ENCODE peak calls at places on chromosomes 6 and 20, in six cellular contexts. One of them, this sample, is unnamed.

GRCh38 chr6:148824291-148824690 is 77.5 kb downstream of the UST start:
- DNase-seq in K562: no peak
- DNase-seq in H1: no peak
- DNase-seq in GM12892: no peak
- DNase-seq in GM12878: no peak
- DNase-seq in HepG2: no peak
- DNase-seq in this sample: no peak

GRCh38 chr6:113763883-113764282 is 93.3 kb upstream of the MARCKS start:
- DNase-seq in K562: no peak
- DNase-seq in H1: no peak
- DNase-seq in GM12892: peak; percentile 15
- DNase-seq in GM12878: peak; percentile 72
- DNase-seq in HepG2: no peak
- DNase-seq in this sample: no peak

GRCh38 chr20:63969851-63970713 is at the start of gene ZNF512B:
- DNase-seq in K562: peak; percentile 84
- DNase-seq in H1: no peak
- DNase-seq in GM12892: peak; percentile 82
- DNase-seq in GM12878: no peak
- DNase-seq in HepG2: peak; percentile 66
- DNase-seq in this sample: peak; percentile 80

GRCh38 chr6:134706806-134707205 is 243.1 kb downstream of the ALDH8A1 start:
- DNase-seq in K562: no peak
- DNase-seq in H1: no peak
- DNase-seq in GM12892: no peak
- DNase-seq in GM12878: no peak
- DNase-seq in HepG2: no peak
- DNase-seq in this sample: no peak

GRCh38 chr6:167564416-167565250 is 239.7 kb downstream of the TTLL2 start:
- DNase-seq in K562: no peak
- DNase-seq in H1: no peak
- DNase-seq in GM12892: no peak
- DNase-seq in GM12878: no peak
- DNase-seq in HepG2: no peak
- DNase-seq in this sample: no peak

GRCh38 chr6:139640453-139640852 is 266.0 kb upstream of the CITED2 start:
- DNase-seq in K562: no peak
- DNase-seq in H1: no peak
- DNase-seq in GM12892: no peak
- DNase-seq in GM12878: peak; percentile 28
- DNase-seq in HepG2: no peak
- DNase-seq in this sample: no peak

GRCh38 chr6:17601389-17601703 is 1.2 kb downstream of the FAM8A1 start:
- DNase-seq in K562: no peak
- DNase-seq in H1: no peak
- DNase-seq in GM12892: no peak
- DNase-seq in GM12878: no peak
- DNase-seq in HepG2: no peak
- DNase-seq in this sample: no peak

GRCh38 chr6:116983375-116983774 is 106.3 kb downstream of the RFX6 start:
- DNase-seq in K562: no peak
- DNase-seq in H1: no peak
- DNase-seq in GM12892: no peak
- DNase-seq in GM12878: no peak
- DNase-seq in HepG2: no peak
- DNase-seq in this sample: no peak

GRCh38 chr20:24149881-24150307 is 161.3 kb upstream of the GGTLC1 start:
- DNase-seq in K562: peak; percentile 31
- DNase-seq in H1: no peak
- DNase-seq in GM12892: no peak
- DNase-seq in GM12878: no peak
- DNase-seq in HepG2: peak; percentile 52
- DNase-seq in this sample: no peak

GRCh38 chr6:44117397-44118128 is 9.7 kb downstream of the MRPL14 start:
- DNase-seq in K562: no peak
- DNase-seq in H1: no peak
- DNase-seq in GM12892: no peak
- DNase-seq in GM12878: no peak
- DNase-seq in HepG2: no peak
- DNase-seq in this sample: no peak

GRCh38 chr20:57654363-57654997 is 34.3 kb upstream of the ZBP1 start:
- DNase-seq in K562: peak; percentile 67
- DNase-seq in H1: peak; percentile 53
- DNase-seq in GM12892: peak; percentile 91
- DNase-seq in GM12878: no peak
- DNase-seq in HepG2: peak; percentile 42
- DNase-seq in this sample: peak; percentile 92

GRCh38 chr6:14721103-14721758 is 524.6 kb upstream of the JARID2 start:
- DNase-seq in K562: no peak
- DNase-seq in H1: no peak
- DNase-seq in GM12892: no peak
- DNase-seq in GM12878: no peak
- DNase-seq in HepG2: peak; percentile 32
- DNase-seq in this sample: no peak

GRCh38 chr6:150058231-150058792 is 10.6 kb downstream of the ULBP3 start:
- DNase-seq in K562: no peak
- DNase-seq in H1: no peak
- DNase-seq in GM12892: no peak
- DNase-seq in GM12878: no peak
- DNase-seq in HepG2: no peak
- DNase-seq in this sample: no peak

GRCh38 chr6:42294759-42295158 is 77.1 kb upstream of the MRPS10 start:
- DNase-seq in K562: no peak
- DNase-seq in H1: no peak
- DNase-seq in GM12892: no peak
- DNase-seq in GM12878: no peak
- DNase-seq in HepG2: peak; percentile 34
- DNase-seq in this sample: no peak

GRCh38 chr6:42901538-42901957 is 14.3 kb upstream of the PTCRA start:
- DNase-seq in K562: peak; percentile 93
- DNase-seq in H1: no peak
- DNase-seq in GM12892: no peak
- DNase-seq in GM12878: peak; percentile 54
- DNase-seq in HepG2: peak; percentile 92
- DNase-seq in this sample: no peak

GRCh38 chr20:41032243-41032642 is 3.6 kb downstream of the TOP1 start:
- DNase-seq in K562: peak; percentile 29
- DNase-seq in H1: no peak
- DNase-seq in GM12892: no peak
- DNase-seq in GM12878: no peak
- DNase-seq in HepG2: no peak
- DNase-seq in this sample: no peak

GRCh38 chr6:106216527-106216926 is 109.0 kb downstream of the ATG5 start:
- DNase-seq in K562: no peak
- DNase-seq in H1: no peak
- DNase-seq in GM12892: no peak
- DNase-seq in GM12878: no peak
- DNase-seq in HepG2: no peak
- DNase-seq in this sample: no peak

GRCh38 chr6:89301586-89302194 is 13.4 kb downstream of the GABRR2 start:
- DNase-seq in K562: no peak
- DNase-seq in H1: no peak
- DNase-seq in GM12892: no peak
- DNase-seq in GM12878: no peak
- DNase-seq in HepG2: no peak
- DNase-seq in this sample: no peak

GRCh38 chr6:63527658-63528514 is 44.4 kb upstream of the LOC128125822 start:
- DNase-seq in K562: no peak
- DNase-seq in H1: no peak
- DNase-seq in GM12892: no peak
- DNase-seq in GM12878: no peak
- DNase-seq in HepG2: peak; percentile 99
- DNase-seq in this sample: no peak

GRCh38 chr6:36336779-36337194 is at the start of gene BNIP5:
- DNase-seq in K562: no peak
- DNase-seq in H1: no peak
- DNase-seq in GM12892: no peak
- DNase-seq in GM12878: no peak
- DNase-seq in HepG2: no peak
- DNase-seq in this sample: no peak

GRCh38 chr6:2853766-2854393 is 12.2 kb upstream of the SERPINB1 start:
- DNase-seq in K562: peak; percentile 92
- DNase-seq in H1: no peak
- DNase-seq in GM12892: no peak
- DNase-seq in GM12878: peak; percentile 79
- DNase-seq in HepG2: peak; percentile 75
- DNase-seq in this sample: no peak
- TF ChIP-seq TAF1 in K562: peak; percentile 29
- TF ChIP-seq TAF1 in H1: no peak
- TF ChIP-seq TAF1 in GM12892: no peak
- TF ChIP-seq TAF1 in GM12878: no peak
- TF ChIP-seq TAF1 in HepG2: no peak
- TF ChIP-seq TAF1 in this sample: no peak

GRCh38 chr6:39228992-39229767 is at the start of gene KCNK5:
- DNase-seq in K562: peak; percentile 98
- DNase-seq in H1: peak; percentile 80
- DNase-seq in GM12892: peak; percentile 83
- DNase-seq in GM12878: no peak
- DNase-seq in HepG2: peak; percentile 13
- DNase-seq in this sample: peak; percentile 95
- TF ChIP-seq POLR2A in K562: peak; percentile 96
- TF ChIP-seq POLR2A in H1: peak; percentile 88
- TF ChIP-seq POLR2A in GM12892: peak; percentile 67
- TF ChIP-seq POLR2A in GM12878: peak; percentile 88
- TF ChIP-seq POLR2A in HepG2: no peak
- TF ChIP-seq POLR2A in this sample: peak; percentile 65

GRCh38 chr20:10047427-10047826 is 12.6 kb downstream of the ANKEF1 start:
- DNase-seq in K562: peak; percentile 16
- DNase-seq in H1: peak; percentile 17
- DNase-seq in GM12892: no peak
- DNase-seq in GM12878: no peak
- DNase-seq in HepG2: peak; percentile 39
- DNase-seq in this sample: no peak
- TF ChIP-seq POLR2AphosphoS5 in K562: no peak
- TF ChIP-seq POLR2AphosphoS5 in H1: no peak
- TF ChIP-seq POLR2AphosphoS5 in GM12892: no peak
- TF ChIP-seq POLR2AphosphoS5 in GM12878: no peak
- TF ChIP-seq POLR2AphosphoS5 in HepG2: no peak
- TF ChIP-seq POLR2AphosphoS5 in this sample: no peak

GRCh38 chr6:159089909-159090308 is 45.1 kb upstream of the TAGAP start:
- DNase-seq in K562: no peak
- DNase-seq in H1: no peak
- DNase-seq in GM12892: no peak
- DNase-seq in GM12878: no peak
- DNase-seq in HepG2: no peak
- DNase-seq in this sample: no peak

GRCh38 chr6:159093608-159094443 is 49.0 kb upstream of the TAGAP start:
- DNase-seq in K562: no peak
- DNase-seq in H1: no peak
- DNase-seq in GM12892: no peak
- DNase-seq in GM12878: no peak
- DNase-seq in HepG2: no peak
- DNase-seq in this sample: no peak

GRCh38 chr6:159092631-159093030 is 47.8 kb upstream of the TAGAP start:
- DNase-seq in K562: no peak
- DNase-seq in H1: no peak
- DNase-seq in GM12892: no peak
- DNase-seq in GM12878: no peak
- DNase-seq in HepG2: no peak
- DNase-seq in this sample: no peak

GRCh38 chr6:159089443-159089842 is 44.7 kb upstream of the TAGAP start:
- DNase-seq in K562: no peak
- DNase-seq in H1: no peak
- DNase-seq in GM12892: no peak
- DNase-seq in GM12878: no peak
- DNase-seq in HepG2: no peak
- DNase-seq in this sample: no peak

GRCh38 chr6:159090530-159091306 is 45.9 kb upstream of the TAGAP start:
- DNase-seq in K562: no peak
- DNase-seq in H1: no peak
- DNase-seq in GM12892: no peak
- DNase-seq in GM12878: no peak
- DNase-seq in HepG2: no peak
- DNase-seq in this sample: no peak
- TF ChIP-seq TAF1 in K562: no peak
- TF ChIP-seq TAF1 in H1: no peak
- TF ChIP-seq TAF1 in GM12892: no peak
- TF ChIP-seq TAF1 in GM12878: no peak
- TF ChIP-seq TAF1 in HepG2: no peak
- TF ChIP-seq TAF1 in this sample: no peak

GRCh38 chr6:47042238-47042843 is at the start of gene ADGRF1:
- DNase-seq in K562: no peak
- DNase-seq in H1: no peak
- DNase-seq in GM12892: no peak
- DNase-seq in GM12878: no peak
- DNase-seq in HepG2: no peak
- DNase-seq in this sample: no peak

GRCh38 chr6:47041741-47042140 is 391 bp downstream of the ADGRF1 start:
- DNase-seq in K562: no peak
- DNase-seq in H1: no peak
- DNase-seq in GM12892: no peak
- DNase-seq in GM12878: no peak
- DNase-seq in HepG2: no peak
- DNase-seq in this sample: no peak

GRCh38 chr6:47047097-47047478 is 5.0 kb upstream of the ADGRF1 start:
- DNase-seq in K562: no peak
- DNase-seq in H1: no peak
- DNase-seq in GM12892: no peak
- DNase-seq in GM12878: no peak
- DNase-seq in HepG2: no peak
- DNase-seq in this sample: no peak

GRCh38 chr6:47047479-47048411 is 5.6 kb upstream of the ADGRF1 start:
- DNase-seq in K562: peak; percentile 72
- DNase-seq in H1: peak; percentile 59
- DNase-seq in GM12892: no peak
- DNase-seq in GM12878: peak; percentile 11
- DNase-seq in HepG2: peak; percentile 95
- DNase-seq in this sample: peak; percentile 1

DNA sequence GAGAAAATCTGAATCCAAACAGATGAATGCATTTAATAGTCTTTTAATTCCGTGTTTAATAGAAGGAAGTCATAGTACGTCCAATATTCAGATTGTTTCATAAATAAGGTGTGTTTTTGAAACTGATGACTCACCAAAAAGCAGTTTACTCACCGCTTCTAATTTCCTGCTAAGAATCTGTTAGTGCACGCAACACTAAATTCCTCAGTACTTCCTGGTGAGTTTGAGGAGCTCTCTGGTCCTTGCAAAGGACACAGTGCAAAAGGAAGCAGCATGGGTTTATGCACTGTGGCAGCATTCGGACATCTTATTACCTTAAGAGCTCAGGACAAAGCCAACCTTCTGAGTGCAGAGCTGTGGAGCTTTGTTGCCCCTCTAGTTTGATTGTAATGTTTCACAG is 2.3 kb upstream of the ADGRF1 start:
- DNase-seq in K562: no peak
- DNase-seq in H1: no peak
- DNase-seq in GM12892: no peak
- DNase-seq in GM12878: no peak
- DNase-seq in HepG2: no peak
- DNase-seq in this sample: no peak
- TF ChIP-seq POLR2A in K562: no peak
- TF ChIP-seq POLR2A in H1: no peak
- TF ChIP-seq POLR2A in GM12892: no peak
- TF ChIP-seq POLR2A in GM12878: no peak
- TF ChIP-seq POLR2A in HepG2: no peak
- TF ChIP-seq POLR2A in this sample: no peak

GRCh38 chr20:62030834-62031434 is 34.7 kb downstream of the TAF4 start:
- DNase-seq in K562: peak; percentile 25
- DNase-seq in H1: no peak
- DNase-seq in GM12892: peak; percentile 61
- DNase-seq in GM12878: peak; percentile 59
- DNase-seq in HepG2: peak; percentile 51
- DNase-seq in this sample: peak; percentile 76
- TF ChIP-seq POLR2AphosphoS5 in K562: no peak
- TF ChIP-seq POLR2AphosphoS5 in H1: no peak
- TF ChIP-seq POLR2AphosphoS5 in GM12892: no peak
- TF ChIP-seq POLR2AphosphoS5 in GM12878: no peak
- TF ChIP-seq POLR2AphosphoS5 in HepG2: no peak
- TF ChIP-seq POLR2AphosphoS5 in this sample: no peak

This sample was measured in GM12891.